ENCODE peak calls at places on chromosome 21, in eight cellular contexts. One of them, this sample, is unnamed.

GRCh38 chr21:41923641-41924342 is 30.0 kb downstream of the C2CD2 start:
- DNase-seq in upper lobe of right lung: no peak
- DNase-seq in ACHN: no peak
- DNase-seq in Kasumi-1: no peak
- DNase-seq in dorsolateral prefrontal cortex: no peak
- DNase-seq in activated CD4-positive, CD25-positive, alpha-beta regulatory T cell: no peak
- DNase-seq in NCI-H187 treated with DMSO at 0.1 percent for 48 hours: no peak
- DNase-seq in WTC11: no peak
- DNase-seq in this sample: peak; percentile 43

GRCh38 chr21:35697321-35697808 is 363.0 kb downstream of the SETD4 start:
- DNase-seq in WTC11: no peak
- DNase-seq in dorsolateral prefrontal cortex: peak; percentile 49
- DNase-seq in ACHN: no peak
- DNase-seq in activated CD4-positive, CD25-positive, alpha-beta regulatory T cell: no peak
- DNase-seq in NCI-H187 treated with DMSO at 0.1 percent for 48 hours: peak; percentile 44
- DNase-seq in Kasumi-1: peak; percentile 31
- DNase-seq in upper lobe of right lung: peak; percentile 76
- DNase-seq in this sample: peak; percentile 40

GRCh38 chr21:36902793-36903192 is 63.7 kb downstream of the HLCS start:
- DNase-seq in upper lobe of right lung: no peak
- DNase-seq in Kasumi-1: peak; percentile 5
- DNase-seq in dorsolateral prefrontal cortex: no peak
- DNase-seq in activated CD4-positive, CD25-positive, alpha-beta regulatory T cell: no peak
- DNase-seq in ACHN: no peak
- DNase-seq in NCI-H187 treated with DMSO at 0.1 percent for 48 hours: no peak
- DNase-seq in WTC11: no peak
- DNase-seq in this sample: peak; percentile 45

GRCh38 chr21:31557421-31557955 is 102.0 kb upstream of the SOD1 start:
- DNase-seq in NCI-H187 treated with DMSO at 0.1 percent for 48 hours: no peak
- DNase-seq in dorsolateral prefrontal cortex: no peak
- DNase-seq in upper lobe of right lung: peak; percentile 47
- DNase-seq in Kasumi-1: no peak
- DNase-seq in activated CD4-positive, CD25-positive, alpha-beta regulatory T cell: no peak
- DNase-seq in WTC11: peak; percentile 60
- DNase-seq in ACHN: no peak
- DNase-seq in this sample: peak; percentile 82

GRCh38 chr21:46079357-46080170 is 18.3 kb upstream of the COL6A2 start:
- DNase-seq in NCI-H187 treated with DMSO at 0.1 percent for 48 hours: no peak
- DNase-seq in dorsolateral prefrontal cortex: no peak
- DNase-seq in upper lobe of right lung: peak; percentile 59
- DNase-seq in ACHN: no peak
- DNase-seq in WTC11: no peak
- DNase-seq in activated CD4-positive, CD25-positive, alpha-beta regulatory T cell: no peak
- DNase-seq in Kasumi-1: no peak
- DNase-seq in this sample: no peak

GRCh38 chr21:20527691-20528090 is 470.5 kb upstream of the NCAM2 start:
- DNase-seq in Kasumi-1: no peak
- DNase-seq in ACHN: no peak
- DNase-seq in upper lobe of right lung: no peak
- DNase-seq in dorsolateral prefrontal cortex: no peak
- DNase-seq in WTC11: no peak
- DNase-seq in NCI-H187 treated with DMSO at 0.1 percent for 48 hours: no peak
- DNase-seq in activated CD4-positive, CD25-positive, alpha-beta regulatory T cell: no peak
- DNase-seq in this sample: peak; percentile 57

GRCh38 chr21:33993286-33994231 is 78.0 kb upstream of the ATP5PO start:
- DNase-seq in Kasumi-1: peak; percentile 91
- DNase-seq in ACHN: no peak
- DNase-seq in activated CD4-positive, CD25-positive, alpha-beta regulatory T cell: no peak
- DNase-seq in WTC11: no peak
- DNase-seq in upper lobe of right lung: no peak
- DNase-seq in NCI-H187 treated with DMSO at 0.1 percent for 48 hours: no peak
- DNase-seq in dorsolateral prefrontal cortex: no peak
- DNase-seq in this sample: peak; percentile 52

GRCh38 chr21:27759820-27760219 is 792.9 kb upstream of the ADAMTS5 start:
- DNase-seq in upper lobe of right lung: no peak
- DNase-seq in ACHN: no peak
- DNase-seq in NCI-H187 treated with DMSO at 0.1 percent for 48 hours: no peak
- DNase-seq in Kasumi-1: no peak
- DNase-seq in dorsolateral prefrontal cortex: no peak
- DNase-seq in activated CD4-positive, CD25-positive, alpha-beta regulatory T cell: no peak
- DNase-seq in WTC11: no peak
- DNase-seq in this sample: no peak

GRCh38 chr21:16594191-16594590 is 864.4 kb downstream of the USP25 start:
- DNase-seq in ACHN: no peak
- DNase-seq in WTC11: no peak
- DNase-seq in NCI-H187 treated with DMSO at 0.1 percent for 48 hours: no peak
- DNase-seq in upper lobe of right lung: no peak
- DNase-seq in Kasumi-1: no peak
- DNase-seq in dorsolateral prefrontal cortex: no peak
- DNase-seq in activated CD4-positive, CD25-positive, alpha-beta regulatory T cell: no peak
- DNase-seq in this sample: no peak

GRCh38 chr21:32312976-32313375 is 14.3 kb downstream of the MRAP start:
- DNase-seq in NCI-H187 treated with DMSO at 0.1 percent for 48 hours: no peak
- DNase-seq in ACHN: no peak
- DNase-seq in WTC11: no peak
- DNase-seq in activated CD4-positive, CD25-positive, alpha-beta regulatory T cell: no peak
- DNase-seq in dorsolateral prefrontal cortex: no peak
- DNase-seq in upper lobe of right lung: no peak
- DNase-seq in Kasumi-1: no peak
- DNase-seq in this sample: no peak

GRCh38 chr21:26751305-26751704 is 93.9 kb downstream of the ADAMTS1 start:
- DNase-seq in upper lobe of right lung: no peak
- DNase-seq in dorsolateral prefrontal cortex: no peak
- DNase-seq in WTC11: no peak
- DNase-seq in NCI-H187 treated with DMSO at 0.1 percent for 48 hours: no peak
- DNase-seq in ACHN: no peak
- DNase-seq in activated CD4-positive, CD25-positive, alpha-beta regulatory T cell: no peak
- DNase-seq in Kasumi-1: peak; percentile 31
- DNase-seq in this sample: no peak

GRCh38 chr21:43953028-43953427 is 59.1 kb upstream of the TRAPPC10 start:
- DNase-seq in activated CD4-positive, CD25-positive, alpha-beta regulatory T cell: no peak
- DNase-seq in ACHN: no peak
- DNase-seq in dorsolateral prefrontal cortex: no peak
- DNase-seq in WTC11: no peak
- DNase-seq in NCI-H187 treated with DMSO at 0.1 percent for 48 hours: no peak
- DNase-seq in upper lobe of right lung: no peak
- DNase-seq in Kasumi-1: no peak
- DNase-seq in this sample: no peak

GRCh38 chr21:42307106-42307505 is 8.1 kb downstream of the TFF3 start:
- DNase-seq in WTC11: no peak
- DNase-seq in activated CD4-positive, CD25-positive, alpha-beta regulatory T cell: no peak
- DNase-seq in ACHN: no peak
- DNase-seq in dorsolateral prefrontal cortex: no peak
- DNase-seq in Kasumi-1: no peak
- DNase-seq in upper lobe of right lung: no peak
- DNase-seq in NCI-H187 treated with DMSO at 0.1 percent for 48 hours: peak; percentile 16
- DNase-seq in this sample: no peak

GRCh38 chr21:15192243-15192642 is 127.4 kb upstream of the NRIP1 start:
- DNase-seq in Kasumi-1: no peak
- DNase-seq in upper lobe of right lung: no peak
- DNase-seq in dorsolateral prefrontal cortex: no peak
- DNase-seq in NCI-H187 treated with DMSO at 0.1 percent for 48 hours: no peak
- DNase-seq in WTC11: no peak
- DNase-seq in activated CD4-positive, CD25-positive, alpha-beta regulatory T cell: no peak
- DNase-seq in ACHN: no peak
- DNase-seq in this sample: peak; percentile 68

GRCh38 chr21:39003982-39004775 is 179.1 kb downstream of the PSMG1 start:
- DNase-seq in dorsolateral prefrontal cortex: no peak
- DNase-seq in NCI-H187 treated with DMSO at 0.1 percent for 48 hours: no peak
- DNase-seq in ACHN: no peak
- DNase-seq in WTC11: no peak
- DNase-seq in Kasumi-1: peak; percentile 14
- DNase-seq in activated CD4-positive, CD25-positive, alpha-beta regulatory T cell: no peak
- DNase-seq in upper lobe of right lung: no peak
- DNase-seq in this sample: peak; percentile 28

GRCh38 chr21:35529141-35529863 is 480.2 kb upstream of the RUNX1 start:
- DNase-seq in Kasumi-1: peak; percentile 16
- DNase-seq in WTC11: no peak
- DNase-seq in dorsolateral prefrontal cortex: no peak
- DNase-seq in ACHN: no peak
- DNase-seq in activated CD4-positive, CD25-positive, alpha-beta regulatory T cell: no peak
- DNase-seq in upper lobe of right lung: no peak
- DNase-seq in NCI-H187 treated with DMSO at 0.1 percent for 48 hours: no peak
- DNase-seq in this sample: peak; percentile 45

GRCh38 chr21:44425307-44425894 is 29.9 kb upstream of the LRRC3 start:
- DNase-seq in Kasumi-1: no peak
- DNase-seq in activated CD4-positive, CD25-positive, alpha-beta regulatory T cell: no peak
- DNase-seq in dorsolateral prefrontal cortex: peak; percentile 22
- DNase-seq in ACHN: no peak
- DNase-seq in WTC11: peak; percentile 12
- DNase-seq in upper lobe of right lung: peak; percentile 57
- DNase-seq in NCI-H187 treated with DMSO at 0.1 percent for 48 hours: no peak
- DNase-seq in this sample: peak; percentile 18

GRCh38 chr21:28485301-28486022 is 507.2 kb downstream of the LTN1 start:
- DNase-seq in Kasumi-1: no peak
- DNase-seq in activated CD4-positive, CD25-positive, alpha-beta regulatory T cell: no peak
- DNase-seq in NCI-H187 treated with DMSO at 0.1 percent for 48 hours: no peak
- DNase-seq in WTC11: no peak
- DNase-seq in upper lobe of right lung: no peak
- DNase-seq in dorsolateral prefrontal cortex: no peak
- DNase-seq in ACHN: no peak
- DNase-seq in this sample: no peak

GRCh38 chr21:14582934-14583628 is 37.0 kb upstream of the SAMSN1 start:
- DNase-seq in NCI-H187 treated with DMSO at 0.1 percent for 48 hours: no peak
- DNase-seq in WTC11: no peak
- DNase-seq in ACHN: no peak
- DNase-seq in activated CD4-positive, CD25-positive, alpha-beta regulatory T cell: no peak
- DNase-seq in Kasumi-1: no peak
- DNase-seq in dorsolateral prefrontal cortex: no peak
- DNase-seq in upper lobe of right lung: no peak
- DNase-seq in this sample: no peak

GRCh38 chr21:46009951-46010655 is 28.5 kb downstream of the COL6A1 start:
- DNase-seq in Kasumi-1: no peak
- DNase-seq in activated CD4-positive, CD25-positive, alpha-beta regulatory T cell: no peak
- DNase-seq in upper lobe of right lung: no peak
- DNase-seq in dorsolateral prefrontal cortex: no peak
- DNase-seq in ACHN: no peak
- DNase-seq in NCI-H187 treated with DMSO at 0.1 percent for 48 hours: no peak
- DNase-seq in WTC11: no peak
- DNase-seq in this sample: peak; percentile 46

GRCh38 chr21:45164124-45164511 is 89.7 kb downstream of the ADARB1 start:
- DNase-seq in upper lobe of right lung: no peak
- DNase-seq in Kasumi-1: no peak
- DNase-seq in dorsolateral prefrontal cortex: peak; percentile 66
- DNase-seq in ACHN: no peak
- DNase-seq in activated CD4-positive, CD25-positive, alpha-beta regulatory T cell: no peak
- DNase-seq in NCI-H187 treated with DMSO at 0.1 percent for 48 hours: no peak
- DNase-seq in WTC11: no peak
- DNase-seq in this sample: no peak

GRCh38 chr21:17976139-17976538 is 157.0 kb upstream of the C21orf91 start:
- DNase-seq in NCI-H187 treated with DMSO at 0.1 percent for 48 hours: no peak
- DNase-seq in activated CD4-positive, CD25-positive, alpha-beta regulatory T cell: no peak
- DNase-seq in upper lobe of right lung: no peak
- DNase-seq in ACHN: no peak
- DNase-seq in WTC11: no peak
- DNase-seq in Kasumi-1: no peak
- DNase-seq in dorsolateral prefrontal cortex: no peak
- DNase-seq in this sample: no peak

GRCh38 chr21:45859041-45859761 is 122.4 kb upstream of the COL6A1 start:
- DNase-seq in activated CD4-positive, CD25-positive, alpha-beta regulatory T cell: no peak
- DNase-seq in ACHN: no peak
- DNase-seq in upper lobe of right lung: no peak
- DNase-seq in dorsolateral prefrontal cortex: no peak
- DNase-seq in NCI-H187 treated with DMSO at 0.1 percent for 48 hours: no peak
- DNase-seq in Kasumi-1: no peak
- DNase-seq in WTC11: no peak
- DNase-seq in this sample: no peak

GRCh38 chr21:33330726-33331125 is 6.0 kb downstream of the IFNAR1 start:
- DNase-seq in NCI-H187 treated with DMSO at 0.1 percent for 48 hours: no peak
- DNase-seq in upper lobe of right lung: no peak
- DNase-seq in ACHN: no peak
- DNase-seq in dorsolateral prefrontal cortex: no peak
- DNase-seq in WTC11: no peak
- DNase-seq in activated CD4-positive, CD25-positive, alpha-beta regulatory T cell: no peak
- DNase-seq in Kasumi-1: no peak
- DNase-seq in this sample: no peak

GRCh38 chr21:44697811-44698734 is 1.1 kb downstream of the KRTAP10-12 start:
- DNase-seq in WTC11: no peak
- DNase-seq in NCI-H187 treated with DMSO at 0.1 percent for 48 hours: no peak
- DNase-seq in dorsolateral prefrontal cortex: no peak
- DNase-seq in upper lobe of right lung: no peak
- DNase-seq in ACHN: no peak
- DNase-seq in Kasumi-1: no peak
- DNase-seq in activated CD4-positive, CD25-positive, alpha-beta regulatory T cell: no peak
- DNase-seq in this sample: peak; percentile 65

GRCh38 chr21:41168391-41169257 is 664 bp downstream of the BACE2 start:
- DNase-seq in Kasumi-1: peak; percentile 28
- DNase-seq in upper lobe of right lung: peak; percentile 70
- DNase-seq in ACHN: peak; percentile 62
- DNase-seq in dorsolateral prefrontal cortex: peak; percentile 59
- DNase-seq in NCI-H187 treated with DMSO at 0.1 percent for 48 hours: no peak
- DNase-seq in activated CD4-positive, CD25-positive, alpha-beta regulatory T cell: no peak
- DNase-seq in WTC11: peak; percentile 43
- DNase-seq in this sample: peak; percentile 82

GRCh38 chr21:45262616-45263015 is 25.1 kb downstream of the POFUT2 start:
- DNase-seq in upper lobe of right lung: peak; percentile 73
- DNase-seq in Kasumi-1: no peak
- DNase-seq in dorsolateral prefrontal cortex: no peak
- DNase-seq in ACHN: no peak
- DNase-seq in activated CD4-positive, CD25-positive, alpha-beta regulatory T cell: no peak
- DNase-seq in WTC11: no peak
- DNase-seq in NCI-H187 treated with DMSO at 0.1 percent for 48 hours: no peak
- DNase-seq in this sample: no peak

GRCh38 chr21:42061866-42062542 is 9.1 kb upstream of the UMODL1 start:
- DNase-seq in Kasumi-1: no peak
- DNase-seq in upper lobe of right lung: no peak
- DNase-seq in WTC11: no peak
- DNase-seq in NCI-H187 treated with DMSO at 0.1 percent for 48 hours: no peak
- DNase-seq in ACHN: no peak
- DNase-seq in activated CD4-positive, CD25-positive, alpha-beta regulatory T cell: peak; percentile 66
- DNase-seq in dorsolateral prefrontal cortex: no peak
- DNase-seq in this sample: no peak

GRCh38 chr21:22019766-22020165 is 1021.6 kb downstream of the NCAM2 start:
- DNase-seq in upper lobe of right lung: no peak
- DNase-seq in WTC11: no peak
- DNase-seq in Kasumi-1: no peak
- DNase-seq in NCI-H187 treated with DMSO at 0.1 percent for 48 hours: no peak
- DNase-seq in ACHN: no peak
- DNase-seq in activated CD4-positive, CD25-positive, alpha-beta regulatory T cell: no peak
- DNase-seq in dorsolateral prefrontal cortex: no peak
- DNase-seq in this sample: no peak

GRCh38 chr21:42406201-42406601 is 2.5 kb downstream of the UBASH3A start:
- DNase-seq in dorsolateral prefrontal cortex: no peak
- DNase-seq in NCI-H187 treated with DMSO at 0.1 percent for 48 hours: no peak
- DNase-seq in Kasumi-1: no peak
- DNase-seq in activated CD4-positive, CD25-positive, alpha-beta regulatory T cell: no peak
- DNase-seq in WTC11: no peak
- DNase-seq in ACHN: no peak
- DNase-seq in upper lobe of right lung: peak; percentile 39
- DNase-seq in this sample: no peak

GRCh38 chr21:18545908-18546307 is 142.3 kb upstream of the TMPRSS15 start:
- DNase-seq in ACHN: no peak
- DNase-seq in WTC11: no peak
- DNase-seq in upper lobe of right lung: no peak
- DNase-seq in dorsolateral prefrontal cortex: no peak
- DNase-seq in activated CD4-positive, CD25-positive, alpha-beta regulatory T cell: no peak
- DNase-seq in Kasumi-1: no peak
- DNase-seq in NCI-H187 treated with DMSO at 0.1 percent for 48 hours: no peak
- DNase-seq in this sample: no peak

GRCh38 chr21:18986197-18986596 is 582.6 kb upstream of the TMPRSS15 start:
- DNase-seq in ACHN: no peak
- DNase-seq in dorsolateral prefrontal cortex: no peak
- DNase-seq in NCI-H187 treated with DMSO at 0.1 percent for 48 hours: no peak
- DNase-seq in upper lobe of right lung: no peak
- DNase-seq in Kasumi-1: no peak
- DNase-seq in WTC11: no peak
- DNase-seq in activated CD4-positive, CD25-positive, alpha-beta regulatory T cell: no peak
- DNase-seq in this sample: no peak

GRCh38 chr21:30839304-30839703 is 9.7 kb upstream of the KRTAP7-1 start:
- DNase-seq in NCI-H187 treated with DMSO at 0.1 percent for 48 hours: no peak
- DNase-seq in ACHN: peak; percentile 41
- DNase-seq in upper lobe of right lung: no peak
- DNase-seq in Kasumi-1: peak; percentile 67
- DNase-seq in dorsolateral prefrontal cortex: no peak
- DNase-seq in activated CD4-positive, CD25-positive, alpha-beta regulatory T cell: no peak
- DNase-seq in WTC11: peak; percentile 73
- DNase-seq in this sample: peak; percentile 50

GRCh38 chr21:36005018-36005417 is 55.3 kb downstream of the SETD4 start:
- DNase-seq in upper lobe of right lung: no peak
- DNase-seq in WTC11: no peak
- DNase-seq in dorsolateral prefrontal cortex: no peak
- DNase-seq in NCI-H187 treated with DMSO at 0.1 percent for 48 hours: no peak
- DNase-seq in activated CD4-positive, CD25-positive, alpha-beta regulatory T cell: no peak
- DNase-seq in ACHN: peak; percentile 7
- DNase-seq in Kasumi-1: no peak
- DNase-seq in this sample: no peak

This sample was measured in left kidney.